ENCODE peak calls at places on chromosomes 3 and 15, in four cellular contexts. One of them, this sample, is unnamed. For H3K4me1 and H3K9me3, the result is how much of the 10 kb centered on the place peaks cover.

GRCh38 chr3:55000546-55000945 is 72.7 kb upstream of the LRTM1 start:
- DNase-seq in SJSA1: peak
- DNase-seq in A549: peak
- DNase-seq in uterus: no peak
- DNase-seq in this sample: no peak

GRCh38 chr15:76993114-76993715 is 1.7 kb upstream of the PSTPIP1 start:
- DNase-seq in SJSA1: no peak
- DNase-seq in A549: no peak
- DNase-seq in uterus: no peak
- DNase-seq in this sample: no peak

GRCh38 chr3:114878119-114878839 is 268.8 kb downstream of the ZBTB20 start:
- DNase-seq in SJSA1: peak
- DNase-seq in A549: no peak
- DNase-seq in uterus: no peak
- DNase-seq in this sample: no peak

GRCh38 chr15:74208901-74209559 is 6.4 kb upstream of the STRA6 start:
- DNase-seq in SJSA1: no peak
- DNase-seq in A549: no peak
- DNase-seq in uterus: no peak
- DNase-seq in this sample: no peak

GRCh38 chr3:33201195-33201594 is 17.4 kb downstream of the SUSD5 start:
- DNase-seq in SJSA1: no peak
- DNase-seq in A549: no peak
- DNase-seq in uterus: no peak
- DNase-seq in this sample: no peak

GRCh38 chr3:10945683-10946287 is 46.8 kb upstream of the SLC6A1 start:
- DNase-seq in SJSA1: peak
- DNase-seq in A549: peak
- DNase-seq in uterus: peak
- DNase-seq in this sample: no peak

GRCh38 chr3:54356299-54357037 is 234.1 kb downstream of the CACNA2D3 start:
- DNase-seq in SJSA1: no peak
- DNase-seq in A549: no peak
- DNase-seq in uterus: no peak
- DNase-seq in this sample: peak

GRCh38 chr15:59867436-59867835 is 136.7 kb upstream of the FOXB1 start:
- DNase-seq in SJSA1: no peak
- DNase-seq in A549: no peak
- DNase-seq in uterus: no peak
- DNase-seq in this sample: no peak

GRCh38 chr3:188685789-188686188 is 486.0 kb upstream of the TPRG1 start:
- DNase-seq in SJSA1: no peak
- DNase-seq in A549: no peak
- DNase-seq in uterus: no peak
- DNase-seq in this sample: no peak

GRCh38 chr3:188682316-188682715 is 489.5 kb upstream of the TPRG1 start:
- DNase-seq in SJSA1: no peak
- DNase-seq in A549: no peak
- DNase-seq in uterus: no peak
- DNase-seq in this sample: no peak

GRCh38 chr3:188683032-188683491 is 488.7 kb upstream of the TPRG1 start:
- DNase-seq in SJSA1: no peak
- DNase-seq in A549: no peak
- DNase-seq in uterus: no peak
- DNase-seq in this sample: peak

GRCh38 chr3:188680189-188680588 is 491.6 kb upstream of the TPRG1 start:
- DNase-seq in SJSA1: no peak
- DNase-seq in A549: no peak
- DNase-seq in uterus: no peak
- DNase-seq in this sample: no peak
- H3K4me1 ChIP-seq in SJSA1: under half
- H3K4me1 ChIP-seq in A549: under half
- H3K4me1 ChIP-seq in uterus: under half
- H3K4me1 ChIP-seq in this sample: under half

GRCh38 chr15:79919749-79920511 is 23.1 kb upstream of the MTHFS start:
- DNase-seq in SJSA1: no peak
- DNase-seq in A549: no peak
- DNase-seq in uterus: no peak
- DNase-seq in this sample: no peak

GRCh38 chr15:79914728-79915127 is 17.9 kb upstream of the MTHFS start:
- DNase-seq in SJSA1: no peak
- DNase-seq in A549: no peak
- DNase-seq in uterus: no peak
- DNase-seq in this sample: no peak

GRCh38 chr15:79916424-79916823 is 19.6 kb upstream of the MTHFS start:
- DNase-seq in SJSA1: no peak
- DNase-seq in A549: no peak
- DNase-seq in uterus: no peak
- DNase-seq in this sample: no peak

GRCh38 chr15:79919090-79919748 is 22.4 kb upstream of the MTHFS start:
- DNase-seq in SJSA1: no peak
- DNase-seq in A549: no peak
- DNase-seq in uterus: no peak
- DNase-seq in this sample: no peak

GRCh38 chr15:79918278-79918677 is 21.5 kb upstream of the MTHFS start:
- DNase-seq in SJSA1: no peak
- DNase-seq in A549: no peak
- DNase-seq in uterus: no peak
- DNase-seq in this sample: no peak
- H3K9me3 ChIP-seq in SJSA1: under half
- H3K9me3 ChIP-seq in A549: half or more
- H3K9me3 ChIP-seq in uterus: under half
- H3K9me3 ChIP-seq in this sample: under half

GRCh38 chr3:122987231-122987630 is 40.3 kb downstream of the SEMA5B start:
- DNase-seq in SJSA1: no peak
- DNase-seq in A549: no peak
- DNase-seq in uterus: no peak
- DNase-seq in this sample: no peak
- H3K4me1 ChIP-seq in SJSA1: under half
- H3K4me1 ChIP-seq in A549: under half
- H3K4me1 ChIP-seq in uterus: under half
- H3K4me1 ChIP-seq in this sample: under half

DNA sequence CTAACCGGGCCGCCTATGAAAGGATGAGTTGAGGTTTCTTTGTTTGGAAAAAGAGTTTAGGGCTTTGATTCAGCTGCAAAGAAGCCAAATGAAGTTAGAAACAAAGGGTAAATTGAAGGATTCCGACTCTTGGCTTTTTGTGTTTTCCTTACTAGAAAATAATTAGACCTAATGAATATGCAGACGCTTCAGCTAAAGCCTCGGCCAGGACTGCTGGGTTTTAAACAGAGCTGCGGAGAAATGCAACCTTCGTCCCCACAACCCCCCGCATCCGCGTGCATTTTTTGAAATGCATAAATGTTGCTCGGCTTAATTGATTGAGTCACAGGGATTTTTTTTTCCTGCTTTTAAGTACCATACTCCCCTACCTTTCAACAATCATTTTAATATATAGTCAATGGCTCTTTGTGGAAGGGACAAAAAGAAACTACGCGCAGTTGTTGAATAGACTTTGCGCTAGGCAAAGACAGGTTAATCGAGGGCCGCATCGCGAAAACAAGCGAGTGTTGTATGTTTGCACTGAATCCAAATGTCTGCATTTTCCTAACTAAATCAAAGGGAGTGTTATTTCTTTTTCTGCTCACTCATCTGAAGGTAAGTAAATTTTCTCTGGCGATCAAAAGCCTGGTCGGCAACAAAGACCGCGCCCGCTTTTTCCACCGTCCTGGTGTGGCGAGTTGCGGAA is 1.3 kb upstream of the ZIC4 start:
- DNase-seq in SJSA1: no peak
- DNase-seq in A549: no peak
- DNase-seq in uterus: no peak
- DNase-seq in this sample: no peak
- H3K9me3 ChIP-seq in SJSA1: under half
- H3K9me3 ChIP-seq in A549: under half
- H3K9me3 ChIP-seq in uterus: under half
- H3K9me3 ChIP-seq in this sample: under half

DNA sequence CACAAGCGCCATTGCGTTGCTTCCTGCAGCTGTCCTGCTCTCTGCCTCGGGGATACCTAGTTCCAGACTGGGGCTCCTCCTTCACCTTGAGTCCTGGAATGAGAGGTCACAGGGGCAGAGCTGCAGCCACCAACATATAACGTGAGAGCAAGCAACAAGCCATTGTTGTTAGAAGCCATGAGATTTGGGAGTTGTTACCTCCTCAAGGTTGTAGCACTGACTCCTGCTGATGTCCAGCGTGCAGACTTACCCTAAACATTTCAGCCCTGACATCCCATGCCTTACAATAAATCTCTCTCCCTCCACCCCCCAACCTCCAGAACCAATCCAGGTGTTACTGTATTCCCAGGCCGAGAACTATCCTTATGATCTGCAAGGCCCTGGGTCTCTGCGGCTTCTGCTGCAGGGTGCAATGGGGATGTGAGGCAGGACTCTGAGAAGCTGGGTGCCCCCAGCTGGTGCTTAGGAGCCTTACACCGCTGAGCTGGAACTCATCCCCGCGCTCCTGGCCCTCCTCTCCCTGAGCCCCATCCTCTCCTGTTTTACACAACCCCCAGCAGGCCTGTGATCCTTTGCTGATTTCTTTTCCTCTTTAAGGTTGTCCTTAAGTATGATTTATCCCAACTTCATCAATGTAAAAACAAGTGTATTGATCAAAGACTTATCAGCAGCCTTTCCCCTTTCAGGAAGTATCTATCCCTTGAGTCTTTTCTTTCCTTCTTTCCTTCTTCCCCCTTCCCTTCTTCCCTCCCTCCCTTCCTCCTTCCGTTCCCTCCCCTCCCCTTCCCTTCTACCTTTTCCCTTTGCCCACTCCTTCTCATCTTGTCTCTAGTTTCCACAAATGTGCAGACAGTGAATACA is 84.2 kb upstream of the ABHD2 start:
- DNase-seq in SJSA1: peak
- DNase-seq in A549: peak
- DNase-seq in uterus: no peak
- DNase-seq in this sample: no peak
- H3K4me1 ChIP-seq in SJSA1: under half
- H3K4me1 ChIP-seq in A549: under half
- H3K4me1 ChIP-seq in uterus: under half
- H3K4me1 ChIP-seq in this sample: under half